ENCODE peak calls at places on chromosomes 6 and 20, in seven cellular contexts. One of them, this sample, is unnamed.

GRCh38 chr20:62902926-62903615 is 23.2 kb downstream of the DIDO1 start:
- DNase-seq in body of pancreas: no peak
- DNase-seq in endothelial cell of umbilical vein: no peak
- DNase-seq in breast epithelium: no peak
- DNase-seq in A549: no peak
- DNase-seq in suprapubic skin: no peak
- DNase-seq in tibial nerve: no peak
- DNase-seq in this sample: no peak

GRCh38 chr20:7859371-7859802 is 80.9 kb downstream of the HAO1 start:
- DNase-seq in endothelial cell of umbilical vein: peak; percentile 81
- DNase-seq in suprapubic skin: no peak
- DNase-seq in tibial nerve: peak; percentile 41
- DNase-seq in breast epithelium: no peak
- DNase-seq in A549: peak; percentile 61
- DNase-seq in body of pancreas: peak; percentile 39
- DNase-seq in this sample: peak; percentile 27

GRCh38 chr6:126672654-126673053 is 332.7 kb downstream of the CENPW start:
- DNase-seq in suprapubic skin: no peak
- DNase-seq in A549: no peak
- DNase-seq in body of pancreas: no peak
- DNase-seq in endothelial cell of umbilical vein: no peak
- DNase-seq in breast epithelium: no peak
- DNase-seq in tibial nerve: no peak
- DNase-seq in this sample: no peak

GRCh38 chr20:60057123-60057865 is 99.1 kb downstream of the CDH26 start:
- DNase-seq in body of pancreas: peak; percentile 63
- DNase-seq in A549: peak; percentile 56
- DNase-seq in breast epithelium: peak; percentile 40
- DNase-seq in tibial nerve: peak; percentile 65
- DNase-seq in endothelial cell of umbilical vein: peak; percentile 12
- DNase-seq in suprapubic skin: no peak
- DNase-seq in this sample: peak; percentile 58

GRCh38 chr20:36236786-36237121 is 476 bp downstream of the AAR2 start:
- DNase-seq in body of pancreas: no peak
- DNase-seq in A549: no peak
- DNase-seq in endothelial cell of umbilical vein: no peak
- DNase-seq in breast epithelium: no peak
- DNase-seq in suprapubic skin: no peak
- DNase-seq in tibial nerve: no peak
- DNase-seq in this sample: no peak

GRCh38 chr6:105014954-105015353 is 58.0 kb downstream of the LIN28B start:
- DNase-seq in endothelial cell of umbilical vein: no peak
- DNase-seq in A549: no peak
- DNase-seq in breast epithelium: no peak
- DNase-seq in tibial nerve: no peak
- DNase-seq in body of pancreas: no peak
- DNase-seq in suprapubic skin: no peak
- DNase-seq in this sample: no peak

GRCh38 chr6:116443105-116443504 is 18.1 kb upstream of the CALHM6 start:
- DNase-seq in suprapubic skin: no peak
- DNase-seq in endothelial cell of umbilical vein: no peak
- DNase-seq in A549: no peak
- DNase-seq in tibial nerve: no peak
- DNase-seq in breast epithelium: no peak
- DNase-seq in body of pancreas: no peak
- DNase-seq in this sample: no peak

GRCh38 chr6:100719883-100720682 is 161.0 kb downstream of the ASCC3 start:
- DNase-seq in endothelial cell of umbilical vein: peak; percentile 76
- DNase-seq in breast epithelium: no peak
- DNase-seq in suprapubic skin: no peak
- DNase-seq in body of pancreas: no peak
- DNase-seq in tibial nerve: no peak
- DNase-seq in A549: peak; percentile 34
- DNase-seq in this sample: no peak

GRCh38 chr20:29326376-29327070 is 1930.9 kb upstream of the DEFB115 start:
- DNase-seq in tibial nerve: no peak
- DNase-seq in A549: no peak
- DNase-seq in endothelial cell of umbilical vein: no peak
- DNase-seq in body of pancreas: no peak
- DNase-seq in breast epithelium: no peak
- DNase-seq in suprapubic skin: peak; percentile 70
- DNase-seq in this sample: no peak

GRCh38 chr6:35294308-35294945 is 3.2 kb upstream of the DEF6 start:
- DNase-seq in tibial nerve: no peak
- DNase-seq in A549: peak; percentile 45
- DNase-seq in body of pancreas: peak; percentile 55
- DNase-seq in breast epithelium: no peak
- DNase-seq in endothelial cell of umbilical vein: peak; percentile 33
- DNase-seq in suprapubic skin: no peak
- DNase-seq in this sample: peak; percentile 54

GRCh38 chr6:154159126-154159525 is 120.1 kb downstream of the OPRM1 start:
- DNase-seq in breast epithelium: no peak
- DNase-seq in endothelial cell of umbilical vein: no peak
- DNase-seq in A549: no peak
- DNase-seq in suprapubic skin: no peak
- DNase-seq in tibial nerve: no peak
- DNase-seq in body of pancreas: no peak
- DNase-seq in this sample: no peak

GRCh38 chr20:62470459-62470858 is 5.3 kb downstream of the GATA5 start:
- DNase-seq in tibial nerve: no peak
- DNase-seq in endothelial cell of umbilical vein: no peak
- DNase-seq in A549: no peak
- DNase-seq in body of pancreas: no peak
- DNase-seq in breast epithelium: no peak
- DNase-seq in suprapubic skin: no peak
- DNase-seq in this sample: no peak

GRCh38 chr6:166656269-166657206 is 29.5 kb upstream of the RPS6KA2 start:
- DNase-seq in suprapubic skin: no peak
- DNase-seq in breast epithelium: no peak
- DNase-seq in A549: no peak
- DNase-seq in tibial nerve: no peak
- DNase-seq in body of pancreas: peak; percentile 32
- DNase-seq in endothelial cell of umbilical vein: no peak
- DNase-seq in this sample: no peak

GRCh38 chr6:8180327-8181161 is 78.2 kb upstream of the EEF1E1 start:
- DNase-seq in A549: no peak
- DNase-seq in body of pancreas: no peak
- DNase-seq in endothelial cell of umbilical vein: no peak
- DNase-seq in suprapubic skin: no peak
- DNase-seq in breast epithelium: no peak
- DNase-seq in tibial nerve: no peak
- DNase-seq in this sample: peak; percentile 55

GRCh38 chr6:3773696-3774298 is 22.3 kb upstream of the PXDC1 start:
- DNase-seq in body of pancreas: peak; percentile 47
- DNase-seq in suprapubic skin: no peak
- DNase-seq in endothelial cell of umbilical vein: peak; percentile 79
- DNase-seq in A549: no peak
- DNase-seq in tibial nerve: peak; percentile 83
- DNase-seq in breast epithelium: no peak
- DNase-seq in this sample: peak; percentile 90

GRCh38 chr20:38673731-38674177 is 50.5 kb upstream of the SLC32A1 start:
- DNase-seq in breast epithelium: no peak
- DNase-seq in tibial nerve: no peak
- DNase-seq in suprapubic skin: no peak
- DNase-seq in A549: no peak
- DNase-seq in body of pancreas: no peak
- DNase-seq in endothelial cell of umbilical vein: peak; percentile 39
- DNase-seq in this sample: no peak

GRCh38 chr6:148720371-148720770 is 26.5 kb upstream of the UST start:
- DNase-seq in body of pancreas: no peak
- DNase-seq in tibial nerve: no peak
- DNase-seq in breast epithelium: no peak
- DNase-seq in A549: no peak
- DNase-seq in suprapubic skin: no peak
- DNase-seq in endothelial cell of umbilical vein: no peak
- DNase-seq in this sample: no peak

GRCh38 chr20:20571068-20571780 is 141.2 kb downstream of the RALGAPA2 start:
- DNase-seq in body of pancreas: no peak
- DNase-seq in A549: no peak
- DNase-seq in breast epithelium: no peak
- DNase-seq in suprapubic skin: no peak
- DNase-seq in endothelial cell of umbilical vein: no peak
- DNase-seq in tibial nerve: no peak
- DNase-seq in this sample: no peak

GRCh38 chr20:57651977-57652864 is 32.0 kb upstream of the ZBP1 start:
- DNase-seq in A549: no peak
- DNase-seq in body of pancreas: no peak
- DNase-seq in endothelial cell of umbilical vein: no peak
- DNase-seq in breast epithelium: no peak
- DNase-seq in suprapubic skin: peak; percentile 57
- DNase-seq in tibial nerve: peak; percentile 4
- DNase-seq in this sample: no peak

GRCh38 chr6:34378470-34378869 is 14.0 kb downstream of the NUDT3 start:
- DNase-seq in body of pancreas: no peak
- DNase-seq in breast epithelium: no peak
- DNase-seq in tibial nerve: no peak
- DNase-seq in endothelial cell of umbilical vein: no peak
- DNase-seq in A549: no peak
- DNase-seq in suprapubic skin: no peak
- DNase-seq in this sample: no peak

GRCh38 chr6:20778460-20778859 is 244.2 kb downstream of the CDKAL1 start:
- DNase-seq in body of pancreas: no peak
- DNase-seq in A549: no peak
- DNase-seq in endothelial cell of umbilical vein: no peak
- DNase-seq in tibial nerve: no peak
- DNase-seq in breast epithelium: no peak
- DNase-seq in suprapubic skin: no peak
- DNase-seq in this sample: no peak
- H3K4me3 ChIP-seq in body of pancreas: no peak overlapping the region
- H3K4me3 ChIP-seq in A549: no peak overlapping the region
- H3K4me3 ChIP-seq in endothelial cell of umbilical vein: no peak overlapping the region
- H3K4me3 ChIP-seq in tibial nerve: no peak overlapping the region
- H3K4me3 ChIP-seq in breast epithelium: no peak overlapping the region
- H3K4me3 ChIP-seq in suprapubic skin: no peak overlapping the region
- H3K4me3 ChIP-seq in this sample: no peak overlapping the region

GRCh38 chr6:87700729-87701675 is 1.0 kb downstream of the AKIRIN2 start:
- DNase-seq in breast epithelium: peak; percentile 41
- DNase-seq in tibial nerve: peak; percentile 19
- DNase-seq in endothelial cell of umbilical vein: peak; percentile 72
- DNase-seq in A549: peak; percentile 63
- DNase-seq in body of pancreas: peak; percentile 54
- DNase-seq in suprapubic skin: peak; percentile 79
- DNase-seq in this sample: peak; percentile 37
- TF ChIP-seq POLR2A in breast epithelium: no peak
- TF ChIP-seq POLR2A in tibial nerve: no peak
- TF ChIP-seq POLR2A in endothelial cell of umbilical vein: no peak
- TF ChIP-seq POLR2A in A549: no peak
- TF ChIP-seq POLR2A in body of pancreas: no peak
- TF ChIP-seq POLR2A in suprapubic skin: peak; percentile 31
- TF ChIP-seq POLR2A in this sample: no peak

GRCh38 chr6:41072836-41073202 is at the start of gene NFYA:
- DNase-seq in endothelial cell of umbilical vein: peak; percentile 100
- DNase-seq in tibial nerve: peak; percentile 99
- DNase-seq in A549: no peak
- DNase-seq in suprapubic skin: no peak
- DNase-seq in body of pancreas: no peak
- DNase-seq in breast epithelium: no peak
- DNase-seq in this sample: no peak

GRCh38 chr6:41074692-41075436 is 2.1 kb downstream of the NFYA start:
- DNase-seq in A549: no peak
- DNase-seq in suprapubic skin: no peak
- DNase-seq in tibial nerve: no peak
- DNase-seq in breast epithelium: no peak
- DNase-seq in body of pancreas: no peak
- DNase-seq in endothelial cell of umbilical vein: no peak
- DNase-seq in this sample: peak; percentile 49

GRCh38 chr6:41073203-41073967 is 611 bp downstream of the NFYA start:
- DNase-seq in endothelial cell of umbilical vein: peak; percentile 88
- DNase-seq in tibial nerve: peak; percentile 77
- DNase-seq in body of pancreas: peak; percentile 93
- DNase-seq in breast epithelium: peak; percentile 87
- DNase-seq in A549: peak; percentile 71
- DNase-seq in suprapubic skin: peak; percentile 93
- DNase-seq in this sample: peak; percentile 93

GRCh38 chr6:41071923-41072835 is at the start of gene OARD1:
- DNase-seq in endothelial cell of umbilical vein: no peak
- DNase-seq in body of pancreas: peak; percentile 99
- DNase-seq in breast epithelium: peak; percentile 99
- DNase-seq in tibial nerve: peak; percentile 98
- DNase-seq in A549: peak; percentile 98
- DNase-seq in suprapubic skin: peak; percentile 100
- DNase-seq in this sample: peak; percentile 99

DNA sequence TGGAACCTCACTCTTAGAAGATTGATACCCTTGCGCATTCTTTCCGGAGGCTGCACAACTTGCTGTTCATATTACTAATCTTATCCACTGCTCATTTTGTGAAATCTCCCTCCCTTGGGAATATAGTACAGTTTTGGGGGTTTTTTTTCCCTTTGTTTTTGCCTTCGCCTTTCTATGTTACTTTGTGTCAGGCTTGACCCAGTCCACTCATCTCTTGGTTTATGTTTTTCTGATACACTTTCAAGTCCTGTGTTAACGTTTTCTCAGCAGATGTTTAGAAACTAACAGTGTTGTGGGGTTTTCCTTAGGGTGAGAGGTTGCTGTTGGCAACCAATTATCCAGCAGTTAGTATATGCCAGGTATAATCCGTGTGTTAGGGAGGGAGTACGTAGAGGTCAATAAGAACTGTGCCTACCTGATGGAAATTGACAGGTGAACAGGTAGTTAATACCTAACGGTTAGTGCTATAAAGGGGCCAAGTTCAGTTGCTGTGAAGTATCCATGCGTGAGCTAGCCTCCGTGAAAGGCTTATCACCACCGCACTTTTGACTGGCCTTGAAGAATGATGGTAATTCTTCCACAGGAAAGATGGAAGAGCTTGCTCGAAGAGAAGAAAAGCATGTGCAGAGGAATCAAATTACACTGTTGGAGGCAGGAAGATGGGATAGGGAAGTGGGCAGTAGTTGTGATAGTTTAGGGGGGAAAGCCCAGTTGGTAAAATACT is 1.4 kb downstream of the NFYA start:
- DNase-seq in suprapubic skin: no peak
- DNase-seq in tibial nerve: no peak
- DNase-seq in endothelial cell of umbilical vein: peak; percentile 37
- DNase-seq in A549: no peak
- DNase-seq in breast epithelium: no peak
- DNase-seq in body of pancreas: no peak
- DNase-seq in this sample: no peak
- H3K4me3 ChIP-seq in suprapubic skin: peak overlapping the region; percentile 73
- H3K4me3 ChIP-seq in tibial nerve: peak overlapping the region; percentile 79
- H3K4me3 ChIP-seq in endothelial cell of umbilical vein: peak overlapping the region; percentile 73
- H3K4me3 ChIP-seq in A549: peak overlapping the region; percentile 97
- H3K4me3 ChIP-seq in breast epithelium: peak overlapping the region; percentile 78
- H3K4me3 ChIP-seq in body of pancreas: peak overlapping the region; percentile 83
- H3K4me3 ChIP-seq in this sample: peak overlapping the region; percentile 82

DNA sequence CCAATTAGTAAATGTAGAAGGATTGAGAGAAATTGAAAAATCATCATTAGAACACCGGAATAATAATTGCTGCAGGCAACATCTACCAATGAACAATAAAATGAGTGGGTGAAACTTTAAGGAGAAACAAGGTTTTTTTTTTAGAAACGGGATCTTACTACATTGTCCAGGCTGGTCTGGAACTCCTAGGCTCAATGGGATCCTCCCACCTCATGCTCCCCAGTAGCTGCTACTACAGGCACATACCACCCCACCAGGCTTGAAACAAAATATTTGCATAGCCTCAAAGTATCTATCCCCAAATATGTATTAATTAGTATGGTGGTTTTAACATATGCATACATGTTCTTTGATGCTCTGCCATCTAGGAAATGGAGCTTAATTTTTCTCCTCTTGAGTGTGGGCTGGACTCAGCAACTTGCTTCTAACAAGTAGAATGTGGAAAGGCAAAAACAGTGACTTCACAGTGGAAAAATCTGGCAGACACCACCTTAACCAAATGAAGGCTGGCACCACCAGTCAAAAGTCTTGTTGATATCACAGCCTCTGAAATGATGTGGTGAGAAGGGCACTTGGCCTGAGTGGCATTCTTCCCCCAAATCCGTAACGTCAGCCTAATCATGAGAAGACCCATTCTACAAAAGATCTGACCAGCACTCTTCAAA is 12.1 kb downstream of the NRSN2 start:
- DNase-seq in endothelial cell of umbilical vein: no peak
- DNase-seq in suprapubic skin: no peak
- DNase-seq in tibial nerve: no peak
- DNase-seq in body of pancreas: no peak
- DNase-seq in A549: no peak
- DNase-seq in breast epithelium: no peak
- DNase-seq in this sample: no peak
- TF ChIP-seq POLR2A in endothelial cell of umbilical vein: no peak
- TF ChIP-seq POLR2A in suprapubic skin: no peak
- TF ChIP-seq POLR2A in tibial nerve: no peak
- TF ChIP-seq POLR2A in body of pancreas: no peak
- TF ChIP-seq POLR2A in A549: no peak
- TF ChIP-seq POLR2A in breast epithelium: no peak
- TF ChIP-seq POLR2A in this sample: no peak